ENCODE peak calls at places on chromosomes 7 and 10, in nine cellular contexts. X is CD8-positive, alpha-beta memory T cell; Y is endothelial cell of umbilical vein; L is mesendoderm; W is IMR-90; Q is gastrocnemius medialis; C is neuronal stem cell; G is left lung; B is right atrium auricular region. R is an unnamed sample.
A peak's percentile ranks its signal among the peaks of the same experiment; 100 is the strongest.

GRCh38 chr10:63605568-63605967 is 84.4 kb downstream of the REEP3 start:
- DNase-seq in W (peak; percentile 41), B (no peak), X (no peak), C (no peak), L (peak; percentile 39), Y (no peak), G (no peak), Q (no peak), R (no peak)

GRCh38 chr7:132965951-132966350 is 115.9 kb downstream of the CHCHD3 start:
- DNase-seq in Y (no peak), Q (no peak), B (no peak), X (no peak), L (no peak), C (no peak), G (no peak), W (no peak), R (no peak)

GRCh38 chr7:106347229-106347833 is 62.5 kb upstream of the NAMPT start:
- DNase-seq in X (no peak), C (no peak), L (no peak), W (no peak), G (no peak), B (no peak), Y (no peak), Q (no peak), R (no peak)

GRCh38 chr10:91944880-91945630 is 21.5 kb downstream of the BTAF1 start:
- DNase-seq in G (no peak), Y (no peak), L (no peak), C (no peak), W (peak; percentile 61), B (no peak), Q (no peak), X (no peak), R (no peak)

GRCh38 chr7:154767821-154768415 is 235.0 kb downstream of the PAXIP1 start:
- DNase-seq in W (no peak), Q (no peak), X (no peak), C (no peak), L (no peak), G (no peak), B (no peak), Y (no peak), R (no peak)

GRCh38 chr7:26574476-26574875 is 282.8 kb downstream of the SNX10 start:
- DNase-seq in Q (no peak), C (no peak), B (no peak), Y (no peak), G (no peak), W (no peak), L (peak; percentile 59), X (no peak), R (no peak)

GRCh38 chr7:127792528-127793342 is 140.7 kb downstream of the SND1 start:
- DNase-seq in B (no peak), X (no peak), L (peak; percentile 88), W (no peak), C (peak; percentile 33), Q (no peak), G (peak; percentile 41), Y (no peak), R (peak; percentile 1)

GRCh38 chr10:114048472-114048871 is 4.8 kb downstream of the ADRB1 start:
- DNase-seq in G (no peak), L (no peak), Y (no peak), C (no peak), B (no peak), W (no peak), X (no peak), Q (no peak), R (no peak)

GRCh38 chr7:105388373-105389089 is at the start of gene SRPK2:
- DNase-seq in G (peak; percentile 83), L (peak; percentile 85), Q (peak; percentile 63), W (peak; percentile 31), Y (peak; percentile 69), X (peak; percentile 74), C (peak; percentile 79), B (no peak), R (peak; percentile 84)

GRCh38 chr10:128579280-128579679 is 453.1 kb upstream of the MKI67 start:
- DNase-seq in C (no peak), L (peak; percentile 84), G (no peak), B (no peak), X (no peak), Y (no peak), W (no peak), Q (no peak), R (no peak)

GRCh38 chr10:6365384-6365783 is 162.7 kb downstream of the PFKFB3 start:
- DNase-seq in L (peak; percentile 65), G (no peak), Y (no peak), W (no peak), X (no peak), C (no peak), Q (no peak), B (no peak), R (no peak)

GRCh38 chr10:3471927-3472704 is 299.5 kb upstream of the PITRM1 start:
- DNase-seq in C (peak; percentile 45), Q (no peak), L (peak; percentile 38), X (no peak), Y (peak; percentile 72), G (no peak), W (no peak), B (no peak), R (no peak)

GRCh38 chr10:95281206-95281605 is 9.6 kb downstream of the PDLIM1 start:
- DNase-seq in L (no peak), W (no peak), G (no peak), C (no peak), Q (no peak), B (no peak), Y (no peak), X (no peak), R (no peak)

GRCh38 chr7:147894271-147894670 is 696.3 kb upstream of the C7orf33 start:
- DNase-seq in L (peak; percentile 78), Y (no peak), B (no peak), W (no peak), G (no peak), Q (no peak), C (no peak), X (no peak), R (no peak)

GRCh38 chr7:159146084-159146858 is 1.6 kb upstream of the VIPR2 start:
- DNase-seq in L (no peak), Y (no peak), C (no peak), W (no peak), B (no peak), G (no peak), Q (no peak), X (no peak), R (no peak)
- H3K27me3 ChIP-seq in L (peaks cover 23% of the 10 kb centered on the region), Y (peaks cover 10% of the 10 kb centered on the region), C (peaks cover 83% of the 10 kb centered on the region), W (peaks cover 5% of the 10 kb centered on the region), B (no peaks in the 10 kb centered on the region), G (peaks cover 35% of the 10 kb centered on the region), Q (peaks cover 7% of the 10 kb centered on the region), X (peaks cover 22% of the 10 kb centered on the region), R (peaks cover 3% of the 10 kb centered on the region)

GRCh38 chr7:35286422-35286821 is 32.5 kb upstream of the TBX20 start:
- DNase-seq in L (no peak), C (no peak), W (peak; percentile 2), G (no peak), X (no peak), Q (no peak), Y (no peak), B (no peak), R (no peak)
- H3K4me1 ChIP-seq in L (peaks cover 3% of the 10 kb centered on the region), C (peaks cover under 1% of the 10 kb centered on the region), W (no peaks in the 10 kb centered on the region), G (no peaks in the 10 kb centered on the region), X (no peaks in the 10 kb centered on the region), Q (no peaks in the 10 kb centered on the region), Y (no peaks in the 10 kb centered on the region), B (peaks cover under 1% of the 10 kb centered on the region), R (no peaks in the 10 kb centered on the region)

GRCh38 chr7:39314869-39315268 is 251.3 kb upstream of the YAE1 start:
- DNase-seq in L (no peak), Q (no peak), X (no peak), W (no peak), Y (no peak), C (no peak), B (no peak), G (no peak), R (no peak)

GRCh38 chr7:39313376-39313775 is 252.8 kb upstream of the YAE1 start:
- DNase-seq in W (no peak), C (no peak), L (no peak), Q (no peak), Y (no peak), X (no peak), G (no peak), B (no peak), R (no peak)

GRCh38 chr7:39317107-39317506 is 249.1 kb upstream of the YAE1 start:
- DNase-seq in C (no peak), L (peak; percentile 44), X (no peak), B (no peak), Y (no peak), W (no peak), G (no peak), Q (no peak), R (no peak)

GRCh38 chr7:39312254-39312989 is 253.8 kb upstream of the YAE1 start:
- DNase-seq in X (no peak), B (no peak), G (no peak), L (no peak), C (no peak), Y (no peak), W (no peak), Q (no peak), R (no peak)

GRCh38 chr7:39313958-39314357 is 252.2 kb upstream of the YAE1 start:
- DNase-seq in G (no peak), C (no peak), L (peak; percentile 21), Q (no peak), B (no peak), X (no peak), W (no peak), Y (no peak), R (no peak)
- H3K27me3 ChIP-seq in G (no peaks in the 10 kb centered on the region), C (no peaks in the 10 kb centered on the region), L (no peaks in the 10 kb centered on the region), Q (no peaks in the 10 kb centered on the region), B (no peaks in the 10 kb centered on the region), X (no peaks in the 10 kb centered on the region), W (peaks cover 1% of the 10 kb centered on the region), Y (peaks cover 3% of the 10 kb centered on the region), R (no peaks in the 10 kb centered on the region)

DNA sequence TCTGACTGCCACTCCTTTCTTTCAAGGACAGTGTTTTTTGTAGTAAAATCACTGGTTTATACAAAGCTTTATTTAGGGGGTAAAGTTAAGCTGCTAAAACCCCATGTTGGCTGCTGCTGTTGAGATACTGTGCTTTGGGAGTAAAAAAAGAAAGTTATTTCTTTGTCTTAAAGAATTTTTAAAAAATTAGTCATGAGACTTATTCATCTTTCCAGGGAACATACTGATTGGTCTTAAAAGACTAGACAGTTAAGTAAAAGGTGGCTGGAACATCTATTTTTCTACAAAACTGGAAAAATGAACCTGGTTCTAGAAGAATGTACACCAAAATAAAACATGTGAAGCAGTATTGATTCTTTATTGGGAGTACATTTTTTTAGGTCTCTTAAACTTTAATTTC is 20.6 kb downstream of the BBIP1 start:
- DNase-seq in X (no peak), Y (no peak), C (no peak), Q (no peak), W (peak; percentile 23), L (no peak), G (no peak), B (no peak), R (no peak)
- H3K4me1 ChIP-seq in X (peaks cover 14% of the 10 kb centered on the region), Y (no peaks in the 10 kb centered on the region), C (peaks cover 1% of the 10 kb centered on the region), Q (no peaks in the 10 kb centered on the region), W (peaks cover 9% of the 10 kb centered on the region), L (no peaks in the 10 kb centered on the region), G (no peaks in the 10 kb centered on the region), B (peaks cover 5% of the 10 kb centered on the region), R (peaks cover 7% of the 10 kb centered on the region)

GRCh38 chr10:68178592-68178991 is 53.3 kb downstream of the ATOH7 start:
- DNase-seq in Y (no peak), Q (no peak), X (no peak), G (no peak), B (no peak), C (no peak), W (no peak), L (no peak), R (no peak)
- H3K27me3 ChIP-seq in Y (no peaks in the 10 kb centered on the region), Q (no peaks in the 10 kb centered on the region), X (no peaks in the 10 kb centered on the region), G (no peaks in the 10 kb centered on the region), B (no peaks in the 10 kb centered on the region), C (peaks cover 9% of the 10 kb centered on the region), W (no peaks in the 10 kb centered on the region), L (no peaks in the 10 kb centered on the region), R (no peaks in the 10 kb centered on the region)

R was measured in CD8-positive, alpha-beta T cell.